ENCODE peak calls at places on chromosomes 13 and 19, in seven cellular contexts. H is H1, S is HCT116, G is GM12878, P is SK-N-SH, C is K562, U is HepG2. B is an unnamed sample.

GRCh38 chr19:53183146-53183545 is 10.0 kb downstream of the ZNF665 start:
- DNase-seq in G (no peak), U (no peak), H (no peak), S (no peak), C (no peak), P (no peak), B (no peak)

GRCh38 chr13:44470623-44471562 is 97.3 kb downstream of the SERP2 start:
- DNase-seq in U (peak), H (no peak), S (peak), G (no peak), C (peak), P (no peak), B (peak)

GRCh38 chr13:95455782-95456181 is 96.7 kb upstream of the CLDN10 start:
- DNase-seq in P (no peak), H (no peak), C (no peak), S (no peak), G (no peak), U (no peak), B (no peak)

GRCh38 chr19:18795540-18795939 is 4.4 kb upstream of the COMP start:
- DNase-seq in S (no peak), H (no peak), U (no peak), P (peak), G (no peak), C (no peak), B (no peak)

GRCh38 chr13:48527955-48528354 is 4.9 kb downstream of the RCBTB2 start:
- DNase-seq in C (no peak), S (no peak), U (no peak), P (no peak), G (no peak), H (no peak), B (no peak)

GRCh38 chr13:59447846-59448620 is 715.7 kb downstream of the DIAPH3 start:
- DNase-seq in P (no peak), S (no peak), C (no peak), G (no peak), H (peak), U (peak), B (no peak)

GRCh38 chr19:36668646-36669045 is 2.0 kb upstream of the ZNF461 start:
- DNase-seq in C (no peak), G (no peak), U (no peak), H (no peak), P (no peak), S (no peak), B (no peak)

GRCh38 chr13:45413826-45414312 is 4.3 kb downstream of the SLC25A30 start:
- DNase-seq in G (no peak), C (no peak), U (no peak), P (no peak), S (no peak), H (no peak), B (no peak)

GRCh38 chr13:49693191-49693733 is 2.0 kb upstream of the EBPL start:
- DNase-seq in U (no peak), S (no peak), G (no peak), P (no peak), C (no peak), H (no peak), B (no peak)

GRCh38 chr13:44969858-44970484 is 19.3 kb downstream of the NUFIP1 start:
- DNase-seq in S (peak), G (no peak), U (peak), H (no peak), C (peak), P (peak), B (no peak)

GRCh38 chr19:13022111-13022858 is 27.0 kb downstream of the NFIX start:
- DNase-seq in U (no peak), S (no peak), H (no peak), G (no peak), C (no peak), P (no peak), B (no peak)

GRCh38 chr19:4130635-4131438 is 6.9 kb upstream of the MAP2K2 start:
- DNase-seq in G (no peak), C (peak), P (no peak), S (peak), H (no peak), U (peak), B (no peak)

GRCh38 chr13:44249439-44249838 is 124.2 kb upstream of the SERP2 start:
- DNase-seq in U (no peak), G (no peak), P (no peak), S (no peak), H (no peak), C (no peak), B (peak)

GRCh38 chr13:112931028-112931934 is 37.7 kb upstream of the MCF2L start:
- DNase-seq in P (peak), G (no peak), S (peak), H (peak), C (peak), U (peak), B (peak)

GRCh38 chr13:109730832-109731335 is 55.5 kb downstream of the IRS2 start:
- DNase-seq in U (no peak), G (no peak), C (no peak), P (no peak), H (no peak), S (no peak), B (no peak)

GRCh38 chr13:72304121-72304745 is 423.2 kb downstream of the MZT1 start:
- DNase-seq in C (no peak), P (no peak), G (no peak), H (no peak), U (no peak), S (no peak), B (no peak)

GRCh38 chr19:49513746-49514118 is 1.3 kb downstream of the FCGRT start:
- DNase-seq in G (no peak), S (no peak), P (peak), C (no peak), U (no peak), H (no peak), B (no peak)

GRCh38 chr13:40452741-40453665 is 213.4 kb downstream of the FOXO1 start:
- DNase-seq in G (no peak), U (peak), H (no peak), C (no peak), S (no peak), P (no peak), B (no peak)

GRCh38 chr13:112810608-112811007 is 120.8 kb downstream of the ATP11A start:
- DNase-seq in G (no peak), U (no peak), S (no peak), C (no peak), P (no peak), H (no peak), B (no peak)

GRCh38 chr13:89831157-89831556 is 1516.3 kb upstream of the MIR17HG start:
- DNase-seq in H (no peak), G (no peak), S (no peak), C (no peak), P (no peak), U (no peak), B (no peak)

GRCh38 chr19:43651758-43652545 is 12.3 kb upstream of the CADM4 start:
- DNase-seq in H (no peak), G (no peak), P (peak), U (peak), C (peak), S (no peak), B (peak)

GRCh38 chr19:38599722-38600121 is 18.0 kb downstream of the MAP4K1 start:
- DNase-seq in H (no peak), U (no peak), P (no peak), G (no peak), S (no peak), C (no peak), B (no peak)

GRCh38 chr19:23075031-23075733 is 41.6 kb upstream of the ZNF730 start:
- DNase-seq in S (no peak), U (no peak), G (no peak), C (peak), H (peak), P (peak), B (peak)

GRCh38 chr19:41359741-41360140 is 4.2 kb downstream of the B9D2 start:
- DNase-seq in S (no peak), P (no peak), G (no peak), U (no peak), H (no peak), C (no peak), B (no peak)

GRCh38 chr19:40414536-40415535 is 1.7 kb upstream of the PRX start:
- DNase-seq in S (no peak), U (no peak), G (no peak), H (no peak), P (peak), C (no peak), B (peak)

GRCh38 chr19:34588249-34588648 is 88.7 kb downstream of the SCGB2B2 start:
- DNase-seq in S (peak), H (no peak), U (no peak), P (no peak), G (no peak), C (no peak), B (peak)
- TF ChIP-seq JUND in S (peak), H (no peak), U (no peak), P (no peak), G (no peak), C (no peak), B (no peak)

DNA sequence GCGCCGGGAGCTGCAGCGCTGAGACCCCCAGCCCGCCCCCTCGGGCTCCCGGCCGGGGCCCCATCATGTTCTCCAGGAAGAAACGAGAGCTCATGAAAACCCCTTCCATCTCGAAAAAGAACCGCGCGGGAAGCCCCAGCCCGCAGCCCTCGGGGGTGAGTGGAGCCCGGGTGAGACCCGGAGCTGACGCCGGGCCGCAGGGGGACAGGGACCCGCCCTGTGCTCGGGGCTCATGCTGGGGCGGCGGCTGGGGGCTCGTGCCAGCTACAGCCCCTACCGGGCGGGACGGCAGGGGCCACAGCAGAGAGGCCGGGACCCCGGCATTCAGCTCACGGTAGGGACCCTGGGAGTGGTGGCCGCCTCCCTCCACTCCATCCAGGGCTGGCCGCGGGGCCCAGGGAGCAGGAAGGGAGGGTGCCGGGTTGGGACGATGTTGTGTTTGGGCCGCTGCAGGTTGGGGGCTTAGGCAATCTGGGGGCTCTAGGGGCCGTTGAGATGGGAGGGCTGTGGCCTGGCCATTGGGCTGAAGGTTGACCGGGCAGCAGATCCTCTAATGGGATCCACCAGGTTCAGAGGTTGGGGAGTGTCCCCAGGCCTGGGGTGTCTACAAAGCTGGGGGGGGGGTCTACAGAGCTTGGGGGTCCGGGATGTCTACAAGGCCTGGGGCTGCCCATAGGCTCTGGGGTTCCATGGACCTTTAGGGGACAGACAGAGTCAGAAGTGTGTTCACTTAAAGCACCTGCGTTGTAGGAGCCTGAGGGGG is 555 bp downstream of the ARHGAP45 start:
- DNase-seq in U (no peak), G (no peak), S (no peak), P (no peak), H (no peak), C (no peak), B (no peak)
- TF ChIP-seq JUND in U (no peak), G (no peak), S (no peak), P (no peak), H (no peak), C (no peak), B (no peak)

DNA sequence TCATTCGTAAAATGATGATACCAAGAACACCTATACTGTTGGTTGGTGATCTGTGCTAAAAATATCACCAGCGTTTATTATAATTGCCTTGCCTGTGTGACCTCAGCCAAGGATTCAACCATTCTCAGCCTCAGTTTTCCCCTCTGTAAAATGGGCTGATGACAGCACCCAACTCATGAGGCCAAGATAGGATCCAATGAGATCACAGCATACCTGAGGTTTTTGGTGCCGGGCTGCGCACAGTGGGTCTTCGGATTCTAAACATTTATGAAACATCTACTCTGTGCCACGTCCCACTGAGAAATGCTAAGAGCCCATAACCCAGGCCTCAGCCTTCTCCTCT is 1.8 kb downstream of the FCER2 start:
- DNase-seq in U (no peak), C (no peak), S (no peak), H (no peak), G (no peak), P (no peak), B (no peak)
- TF ChIP-seq JUND in U (no peak), C (no peak), S (no peak), H (no peak), G (no peak), P (no peak), B (no peak)

GRCh38 chr19:1045247-1045603 is 5.3 kb downstream of the ABCA7 start:
- DNase-seq in H (no peak), C (peak), G (no peak), U (peak), S (peak), P (peak), B (peak)
- TF ChIP-seq JUND in H (no peak), C (peak), G (no peak), U (no peak), S (no peak), P (no peak), B (no peak)

GRCh38 chr13:29266743-29267142 is 328.7 kb downstream of the SLC7A1 start:
- DNase-seq in U (no peak), C (no peak), G (no peak), S (no peak), H (no peak), P (no peak), B (no peak)

GRCh38 chr13:29270536-29271045 is 324.9 kb downstream of the SLC7A1 start:
- DNase-seq in G (no peak), C (no peak), P (no peak), S (no peak), U (no peak), H (no peak), B (no peak)

GRCh38 chr13:29260684-29261083 is 334.8 kb downstream of the SLC7A1 start:
- DNase-seq in C (no peak), H (no peak), U (no peak), P (no peak), S (no peak), G (no peak), B (peak)

GRCh38 chr13:29266261-29266660 is 329.2 kb downstream of the SLC7A1 start:
- DNase-seq in H (no peak), P (no peak), S (no peak), G (no peak), C (no peak), U (no peak), B (no peak)
- TF ChIP-seq JUND in H (no peak), P (no peak), S (no peak), G (no peak), C (no peak), U (no peak), B (no peak)

GRCh38 chr13:98004107-98004506 is 50.6 kb downstream of the IPO5 start:
- DNase-seq in C (no peak), H (no peak), S (no peak), G (no peak), P (no peak), U (no peak), B (peak)
- TF ChIP-seq JUND in C (no peak), H (no peak), S (no peak), G (no peak), P (no peak), U (no peak), B (no peak)

GRCh38 chr13:35765941-35766340 is 289.5 kb upstream of the MAB21L1 start:
- DNase-seq in H (no peak), C (no peak), G (no peak), U (no peak), S (no peak), P (no peak), B (no peak)
- TF ChIP-seq JUND in H (no peak), C (no peak), G (no peak), U (no peak), S (no peak), P (no peak), B (no peak)

GRCh38 chr19:50645107-50645506 is 4.1 kb upstream of the C19orf81 start:
- DNase-seq in P (no peak), G (no peak), C (no peak), H (no peak), U (no peak), S (no peak), B (no peak)

GRCh38 chr19:50648659-50649058 is 586 bp upstream of the C19orf81 start:
- DNase-seq in S (no peak), H (no peak), G (no peak), U (no peak), P (no peak), C (no peak), B (no peak)

GRCh38 chr19:50644315-50644915 is 4.7 kb upstream of the SYT3 start:
- DNase-seq in P (no peak), U (no peak), S (no peak), H (no peak), C (no peak), G (no peak), B (no peak)

GRCh38 chr19:50647879-50648615 is 1.2 kb upstream of the C19orf81 start:
- DNase-seq in G (peak), P (no peak), H (no peak), U (no peak), S (no peak), C (no peak), B (no peak)

GRCh38 chr19:50646074-50646807 is 3.0 kb upstream of the C19orf81 start:
- DNase-seq in S (peak), U (no peak), G (no peak), H (no peak), C (peak), P (no peak), B (no peak)
- TF ChIP-seq JUND in S (no peak), U (no peak), G (no peak), H (no peak), C (peak), P (peak), B (no peak)

GRCh38 chr19:32652893-32653625 is 21.9 kb downstream of the ANKRD27 start:
- DNase-seq in P (peak), U (no peak), C (no peak), S (no peak), G (no peak), H (no peak), B (peak)
- TF ChIP-seq JUND in P (no peak), U (no peak), C (no peak), S (no peak), G (no peak), H (no peak), B (no peak)